ENCODE peak calls at places on chromosomes 3 and 15, in nine cellular contexts. P is dorsolateral prefrontal cortex, S is mammary epithelial cell, W is IMR-90, H is GM12865, B is MCF 10A, N is neural crest cell, F is Peyer's patch, J is mucosa of descending colon. I is an unnamed sample.

GRCh38 chr3:16511561-16512434 is 1.7 kb downstream of the RFTN1 start:
- DNase-seq in P (no peak), F (peak; percentile 87), J (peak; percentile 64), H (peak; percentile 96), W (peak; percentile 92), S (no peak), N (no peak), B (no peak), I (no peak)

GRCh38 chr3:128480717-128481437 is 12.1 kb downstream of the GATA2 start:
- DNase-seq in J (no peak), B (no peak), N (no peak), P (no peak), F (no peak), S (no peak), H (no peak), W (no peak), I (no peak)

GRCh38 chr3:56624725-56625124 is 58.3 kb downstream of the TASOR start:
- DNase-seq in W (peak; percentile 49), H (no peak), N (no peak), J (no peak), F (no peak), S (no peak), P (no peak), B (no peak), I (no peak)

GRCh38 chr15:91919014-91919534 is 65.6 kb downstream of the SLCO3A1 start:
- DNase-seq in N (no peak), H (no peak), W (no peak), B (no peak), P (peak; percentile 84), F (no peak), S (no peak), J (no peak), I (no peak)

GRCh38 chr3:105614288-105615030 is 247.8 kb downstream of the ALCAM start:
- DNase-seq in P (no peak), F (no peak), B (no peak), W (peak; percentile 52), S (no peak), N (no peak), J (no peak), H (no peak), I (no peak)

GRCh38 chr3:128573160-128573559 is 77.5 kb downstream of the RPN1 start:
- DNase-seq in N (no peak), B (no peak), H (no peak), S (no peak), W (no peak), F (no peak), P (no peak), J (no peak), I (no peak)

GRCh38 chr3:99861216-99861615 is 43.6 kb downstream of the CMSS1 start:
- DNase-seq in B (no peak), S (no peak), W (no peak), H (no peak), N (no peak), F (no peak), J (no peak), P (no peak), I (no peak)

GRCh38 chr15:99433026-99433756 is 132.6 kb upstream of the MEF2A start:
- DNase-seq in S (peak; percentile 68), P (no peak), J (peak; percentile 86), H (peak; percentile 39), W (no peak), F (peak; percentile 75), N (no peak), B (peak; percentile 76), I (peak; percentile 48)

GRCh38 chr3:127707777-127708438 is 35.2 kb downstream of the ABTB1 start:
- DNase-seq in H (no peak), F (no peak), W (no peak), J (no peak), B (no peak), S (no peak), N (no peak), P (no peak), I (no peak)

GRCh38 chr3:196778755-196779154 is 39.1 kb downstream of the PAK2 start:
- DNase-seq in S (peak; percentile 84), P (no peak), H (no peak), J (no peak), N (no peak), W (peak; percentile 74), B (peak; percentile 20), F (no peak), I (no peak)

GRCh38 chr3:179083977-179084376 is 12.4 kb upstream of the ZMAT3 start:
- DNase-seq in F (no peak), H (no peak), S (no peak), W (no peak), B (no peak), N (no peak), J (no peak), P (no peak), I (no peak)

GRCh38 chr3:184737063-184737462 is 25.2 kb upstream of the MAGEF1 start:
- DNase-seq in F (no peak), H (no peak), S (no peak), J (no peak), P (no peak), W (no peak), B (peak; percentile 38), N (no peak), I (no peak)

GRCh38 chr15:88913017-88913849 is at the start of gene MFGE8:
- DNase-seq in H (peak; percentile 57), B (peak; percentile 80), W (peak; percentile 72), S (peak; percentile 81), F (peak; percentile 58), P (peak; percentile 66), J (peak; percentile 68), N (peak; percentile 81), I (peak; percentile 83)
- TF ChIP-seq CTCF in H (no peak), B (no peak), W (peak; percentile 26), S (no peak), F (no peak), P (no peak), J (no peak), N (no peak), I (no peak)

DNA sequence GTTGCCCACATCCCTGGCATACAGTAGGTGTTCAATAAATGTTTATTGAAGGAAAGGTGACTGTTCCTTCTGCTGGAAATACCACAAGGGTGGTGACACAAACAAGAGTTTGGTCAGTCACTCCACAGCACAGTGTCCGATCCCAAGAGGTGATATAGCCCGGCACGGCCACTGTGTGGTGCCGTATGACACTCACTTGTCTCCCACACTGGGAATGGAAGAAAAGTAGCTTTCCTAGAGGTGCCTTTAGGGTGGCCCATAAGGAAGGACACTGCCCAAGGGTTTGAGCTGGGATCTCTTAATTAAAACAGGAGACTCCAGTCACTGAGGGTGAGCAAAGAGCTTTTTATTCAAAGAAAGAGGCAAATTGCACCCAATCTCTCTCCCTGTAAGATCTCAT is 40.5 kb downstream of the TGM4 start:
- DNase-seq in F (no peak), W (no peak), H (no peak), P (no peak), B (peak; percentile 44), N (no peak), S (no peak), J (peak; percentile 36), I (peak; percentile 44)
- TF ChIP-seq CTCF in F (peak; percentile 25), W (peak; percentile 34), H (no peak), P (no peak), B (peak; percentile 21), N (peak; percentile 47), S (peak; percentile 54), J (no peak), I (peak; percentile 22)

DNA sequence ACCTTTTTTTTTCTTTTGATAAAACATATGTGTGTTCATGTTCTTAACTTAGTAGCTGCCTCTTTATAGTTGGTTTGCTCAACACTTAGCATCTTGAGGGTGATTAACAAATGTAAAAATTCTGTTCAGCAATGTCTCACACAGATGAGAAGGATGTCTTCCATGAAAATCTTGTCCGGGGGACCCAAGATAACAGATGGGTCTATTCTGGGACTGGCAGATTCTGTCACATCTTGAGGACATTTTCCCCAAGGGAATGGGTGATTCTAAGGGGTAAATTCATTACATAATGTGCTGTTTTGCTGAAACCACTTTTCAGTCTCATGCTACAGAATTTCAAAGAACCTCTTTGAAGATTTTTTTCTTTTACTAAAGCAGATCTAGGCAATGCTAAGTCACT is 342.2 kb downstream of the IGSF11 start:
- DNase-seq in W (no peak), F (no peak), B (no peak), N (no peak), S (no peak), P (no peak), H (no peak), J (no peak), I (no peak)
- TF ChIP-seq CTCF in W (no peak), F (no peak), B (no peak), N (no peak), S (no peak), P (no peak), H (no peak), J (no peak), I (no peak)

DNA sequence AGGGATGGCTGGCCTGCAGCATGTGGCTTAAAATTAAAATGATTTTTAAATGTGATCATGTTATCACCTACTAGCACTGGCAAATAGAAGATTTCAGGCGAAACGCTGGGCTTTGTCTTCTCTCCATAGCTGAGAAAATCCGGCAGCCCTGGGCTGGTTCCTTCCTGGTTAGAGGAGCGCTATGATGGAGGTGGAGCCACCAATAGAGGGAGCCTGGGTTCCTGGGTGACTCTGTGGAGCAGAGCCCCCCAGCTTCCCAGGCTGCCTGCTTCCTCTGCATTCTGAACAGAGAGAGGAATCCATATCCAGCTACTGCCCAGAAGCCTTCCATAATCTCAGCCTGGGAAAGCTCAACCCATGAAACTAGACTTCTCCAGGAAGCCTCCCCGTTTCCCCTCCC is 32.6 kb upstream of the IQSEC1 start:
- DNase-seq in W (no peak), N (no peak), J (no peak), B (no peak), H (no peak), F (no peak), P (no peak), S (no peak), I (peak; percentile 22)
- TF ChIP-seq CTCF in W (no peak), N (no peak), J (no peak), B (no peak), H (peak; percentile 8), F (no peak), P (no peak), S (no peak), I (no peak)

GRCh38 chr3:42613462-42613861 is 13.0 kb downstream of the NKTR start:
- DNase-seq in W (no peak), J (no peak), B (peak; percentile 32), S (no peak), F (no peak), H (no peak), N (no peak), P (no peak), I (no peak)
- TF ChIP-seq CTCF in W (peak; percentile 34), J (no peak), B (peak; percentile 34), S (peak; percentile 41), F (peak; percentile 57), H (peak; percentile 38), N (peak; percentile 67), P (peak; percentile 25), I (no peak)

GRCh38 chr3:124083990-124084389 is 92.1 kb upstream of the ROPN1 start:
- DNase-seq in F (no peak), P (no peak), S (no peak), B (no peak), J (no peak), H (peak; percentile 6), N (no peak), W (no peak), I (no peak)
- TF ChIP-seq CTCF in F (no peak), P (no peak), S (no peak), B (no peak), J (no peak), H (no peak), N (no peak), W (no peak), I (no peak)

I was measured in Calu3.